ENCODE peak calls at places on chromosome 19, in five cellular contexts. J is psoas muscle; Y is GM23248; M is CD8-positive, alpha-beta T cell; E is tibial artery. X is an unnamed sample.
A peak's percentile ranks its signal among the peaks of the same experiment; 100 is the strongest.

GRCh38 chr19:41367848-41368301 is 3.9 kb upstream of the B9D2 start:
- DNase-seq in M (no peak), Y (peak; percentile 94), E (no peak), J (no peak), X (no peak)

GRCh38 chr19:34480971-34481821 is at the start of gene WTIP:
- DNase-seq in E (peak; percentile 67), J (peak; percentile 81), Y (peak; percentile 91), M (no peak), X (peak; percentile 89)

GRCh38 chr19:16898306-16899015 is 9.7 kb downstream of the F2RL3 start:
- DNase-seq in E (no peak), Y (no peak), J (no peak), M (no peak), X (no peak)

GRCh38 chr19:7915250-7916136 is 863 bp downstream of the TGFBR3L start:
- DNase-seq in J (no peak), Y (no peak), E (no peak), M (no peak), X (no peak)

GRCh38 chr19:11451327-11451941 is 16.0 kb downstream of the PRKCSH start:
- DNase-seq in Y (no peak), J (no peak), E (no peak), M (no peak), X (no peak)

GRCh38 chr19:8224394-8225145 is 15.4 kb downstream of the CERS4 start:
- DNase-seq in E (peak; percentile 32), M (no peak), J (peak; percentile 80), Y (peak; percentile 44), X (no peak)

GRCh38 chr19:55088543-55089265 is 13.0 kb downstream of the EPS8L1 start:
- DNase-seq in M (peak; percentile 83), Y (peak; percentile 63), J (peak; percentile 89), E (peak; percentile 68), X (peak; percentile 19)

GRCh38 chr19:44891016-44891882 is at the start of gene TOMM40:
- DNase-seq in J (peak; percentile 100), Y (peak; percentile 100), M (no peak), E (no peak), X (peak; percentile 100)

DNA sequence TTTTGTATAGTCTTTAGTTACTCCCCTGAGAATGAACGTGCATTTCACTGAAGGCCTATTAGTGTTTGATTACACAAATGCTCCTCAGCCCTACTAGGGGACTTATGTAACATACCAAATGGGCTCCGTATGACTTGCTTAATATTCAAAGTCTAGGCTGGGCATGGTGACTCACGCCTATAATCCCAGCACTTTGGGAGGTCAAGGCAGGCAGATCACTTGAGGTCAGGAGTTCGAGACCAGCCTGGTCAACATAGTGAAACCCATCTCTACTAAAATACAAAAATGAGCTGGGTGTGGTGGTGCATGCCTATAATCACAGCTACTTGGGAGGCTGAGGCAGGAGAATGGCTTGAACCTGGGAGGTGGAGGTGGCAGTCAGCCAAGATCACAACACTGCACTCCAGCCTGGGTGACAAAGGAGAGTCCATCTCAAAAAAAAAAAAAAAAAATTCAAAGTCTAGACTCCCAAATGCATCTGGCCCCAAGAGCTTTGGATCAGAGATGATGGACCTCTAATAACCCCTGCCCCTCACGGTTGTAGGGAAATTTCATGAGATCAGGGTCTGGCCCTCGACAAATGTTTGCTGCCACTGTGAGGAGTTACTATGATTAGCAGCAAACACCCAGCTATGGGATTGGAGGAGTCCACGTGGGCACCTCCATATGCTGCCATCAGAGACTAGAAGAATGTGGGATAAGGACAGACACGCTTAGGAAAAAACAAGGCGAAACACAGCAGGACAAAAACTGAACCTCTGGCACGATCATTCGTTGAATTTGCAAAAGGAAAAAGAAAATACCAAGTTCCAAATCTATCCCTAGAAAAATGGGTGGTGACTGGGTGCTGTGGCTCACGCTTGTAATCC is 4.6 kb downstream of the FBXO17 start:
- DNase-seq in Y (peak; percentile 53), E (no peak), J (no peak), M (no peak), X (no peak)
- H3K4me1 ChIP-seq in Y (peaks cover 5% of the 10 kb centered on the region), E (peaks cover 4% of the 10 kb centered on the region), J (no peaks in the 10 kb centered on the region), M (peaks cover under 1% of the 10 kb centered on the region), X (peaks cover 2% of the 10 kb centered on the region)

DNA sequence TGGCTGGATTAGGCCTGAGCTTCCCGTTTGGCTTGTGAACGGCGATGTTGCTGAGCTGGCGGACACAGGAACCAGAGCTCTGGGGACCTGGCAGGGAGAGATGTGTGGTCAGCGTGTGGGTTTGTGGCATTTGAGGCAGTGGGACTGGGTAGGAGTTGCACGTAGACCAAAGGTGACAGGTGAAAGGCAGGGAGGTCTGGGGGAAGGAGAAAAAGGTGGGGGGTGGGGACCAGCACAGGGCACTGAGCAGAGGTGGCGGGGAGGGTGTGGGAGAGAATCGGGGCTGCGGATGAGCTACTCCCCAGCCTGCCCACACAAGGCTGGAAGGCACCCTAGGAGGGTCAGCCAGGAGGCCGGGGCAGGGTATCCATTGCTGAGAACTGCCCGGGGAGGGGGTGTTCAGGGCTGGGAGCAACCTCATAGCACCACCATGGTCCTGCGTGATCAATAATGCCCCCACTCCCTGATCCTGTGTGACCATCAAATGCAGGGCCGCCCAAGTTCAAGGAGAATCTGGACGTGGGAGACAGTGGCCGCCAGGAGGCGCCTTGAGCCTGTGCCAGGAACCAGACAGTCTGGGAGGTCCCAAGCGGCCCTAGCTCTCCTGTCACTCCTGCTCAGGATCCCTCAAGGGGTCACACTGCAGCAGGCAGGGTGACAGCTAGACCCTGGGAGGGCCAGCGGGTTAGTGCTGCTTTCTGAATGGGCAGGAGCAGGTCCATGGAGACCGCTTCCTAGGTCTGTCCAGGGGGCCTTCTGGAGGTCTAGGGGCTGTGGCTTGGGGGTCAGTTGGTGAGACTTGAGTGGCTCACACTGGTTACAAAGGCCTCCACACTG is 12.8 kb upstream of the SELENOW start:
- DNase-seq in E (no peak), M (peak; percentile 57), J (peak; percentile 89), Y (peak; percentile 72), X (peak; percentile 57)
- H3K9me3 ChIP-seq in E (no peaks in the 10 kb centered on the region), M (no peaks in the 10 kb centered on the region), J (no peaks in the 10 kb centered on the region), Y (no peaks in the 10 kb centered on the region), X (no peaks in the 10 kb centered on the region)

GRCh38 chr19:795691-796581 is 1.3 kb upstream of the PTBP1 start:
- DNase-seq in E (no peak), Y (no peak), J (no peak), M (no peak), X (no peak)
- H3K4me1 ChIP-seq in E (peaks cover 39% of the 10 kb centered on the region), Y (peaks cover 18% of the 10 kb centered on the region), J (peaks cover 33% of the 10 kb centered on the region), M (peaks cover 30% of the 10 kb centered on the region), X (peaks cover 15% of the 10 kb centered on the region)

DNA sequence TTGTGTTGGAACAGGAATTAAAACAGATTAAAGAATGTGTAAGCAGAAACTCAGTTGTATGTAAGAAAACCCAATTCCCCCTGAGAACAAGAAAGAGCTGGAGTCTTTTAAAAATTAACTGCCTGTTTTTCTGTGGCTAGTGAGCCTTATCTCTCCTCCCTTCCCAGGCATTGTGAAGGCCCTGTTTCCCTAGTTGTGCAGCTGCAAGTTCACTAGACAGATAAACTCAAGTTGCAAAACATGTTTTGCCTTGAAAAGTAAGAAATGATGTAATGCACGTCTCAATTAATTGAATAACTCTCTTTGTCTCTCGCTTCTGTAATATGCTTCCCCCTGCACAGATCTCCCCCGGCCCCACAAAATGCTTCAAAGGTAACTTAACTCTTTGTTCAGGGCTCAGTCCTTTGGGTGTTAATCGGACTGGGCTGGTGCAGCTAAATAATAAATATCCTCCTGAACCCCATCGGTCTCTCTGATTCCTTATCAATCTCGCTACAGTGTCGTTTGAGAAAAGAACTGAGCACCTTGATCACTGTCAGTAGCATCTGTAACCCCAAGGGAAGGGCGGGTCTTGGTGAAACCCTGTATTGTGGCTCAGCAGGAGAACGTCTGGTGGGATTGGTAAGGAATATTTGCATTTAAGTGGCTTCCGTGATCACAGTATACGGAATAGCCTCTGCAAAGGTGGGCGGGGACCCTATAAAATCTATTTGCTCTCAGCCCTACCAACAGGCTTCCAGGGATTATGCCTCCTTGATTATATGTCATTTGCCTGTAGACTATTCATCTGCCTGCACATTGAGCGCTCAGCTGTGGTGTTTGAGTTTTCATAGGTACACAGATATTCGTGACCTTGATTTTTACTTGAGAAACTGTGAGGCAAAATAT is 1.6 kb upstream of the ZNF556 start:
- DNase-seq in E (no peak), M (no peak), J (no peak), Y (no peak), X (no peak)
- H3K9me3 ChIP-seq in E (peaks cover 6% of the 10 kb centered on the region), M (no peaks in the 10 kb centered on the region), J (no peaks in the 10 kb centered on the region), Y (no peaks in the 10 kb centered on the region), X (no peaks in the 10 kb centered on the region)

GRCh38 chr19:29315566-29315965 is 102.6 kb upstream of the UQCRFS1 start:
- DNase-seq in M (no peak), J (no peak), E (no peak), Y (no peak), X (no peak)
- H3K4me1 ChIP-seq in M (no peaks in the 10 kb centered on the region), J (no peaks in the 10 kb centered on the region), E (no peaks in the 10 kb centered on the region), Y (no peaks in the 10 kb centered on the region), X (no peaks in the 10 kb centered on the region)

GRCh38 chr19:27740396-27740795 is 1472.6 kb downstream of the UQCRFS1 start:
- DNase-seq in M (peak; percentile 25), E (no peak), Y (no peak), J (no peak), X (no peak)
- H3K9me3 ChIP-seq in M (no peaks in the 10 kb centered on the region), E (peaks cover 10% of the 10 kb centered on the region), Y (no peaks in the 10 kb centered on the region), J (no peaks in the 10 kb centered on the region), X (no peaks in the 10 kb centered on the region)

GRCh38 chr19:5957132-5957531 is 20.8 kb downstream of the RANBP3 start:
- DNase-seq in Y (peak; percentile 49), E (no peak), M (no peak), J (no peak), X (no peak)
- H3K4me1 ChIP-seq in Y (peaks cover 42% of the 10 kb centered on the region), E (peaks cover 48% of the 10 kb centered on the region), M (peaks cover 74% of the 10 kb centered on the region), J (peaks cover 60% of the 10 kb centered on the region), X (peaks cover 46% of the 10 kb centered on the region)